ENCODE peak calls at places on chromosomes 1 and 21, in nine cellular contexts. One of them, this sample, is unnamed.

GRCh38 chr1:37083551-37084119 is 49.3 kb upstream of the GRIK3 start:
- DNase-seq in NCI-H460: no peak
- DNase-seq in IMR-90: no peak
- DNase-seq in astrocyte: no peak
- DNase-seq in ACHN: no peak
- DNase-seq in stimulated activated CD4-positive, alpha-beta T cell treated with anti-CD3 and anti-CD28 coated beads, Interleukin-1b, Interleukin-23, amount 100 ng/mL, for 24 hours: no peak
- DNase-seq in AG09309: no peak
- DNase-seq in astrocyte of the spinal cord: no peak
- DNase-seq in left cardiac atrium: no peak
- DNase-seq in this sample: no peak

GRCh38 chr1:170714163-170714562 is 50.2 kb downstream of the PRRX1 start:
- DNase-seq in NCI-H460: no peak
- DNase-seq in IMR-90: no peak
- DNase-seq in astrocyte: no peak
- DNase-seq in ACHN: no peak
- DNase-seq in stimulated activated CD4-positive, alpha-beta T cell treated with anti-CD3 and anti-CD28 coated beads, Interleukin-1b, Interleukin-23, amount 100 ng/mL, for 24 hours: no peak
- DNase-seq in AG09309: peak; percentile 83
- DNase-seq in astrocyte of the spinal cord: no peak
- DNase-seq in left cardiac atrium: no peak
- DNase-seq in this sample: no peak

GRCh38 chr1:17392199-17392740 is 20.3 kb downstream of the PADI6 start:
- DNase-seq in NCI-H460: no peak
- DNase-seq in IMR-90: no peak
- DNase-seq in astrocyte: no peak
- DNase-seq in ACHN: no peak
- DNase-seq in stimulated activated CD4-positive, alpha-beta T cell treated with anti-CD3 and anti-CD28 coated beads, Interleukin-1b, Interleukin-23, amount 100 ng/mL, for 24 hours: no peak
- DNase-seq in AG09309: no peak
- DNase-seq in astrocyte of the spinal cord: no peak
- DNase-seq in left cardiac atrium: no peak
- DNase-seq in this sample: no peak

GRCh38 chr1:30934613-30935012 is 26.1 kb upstream of the SDC3 start:
- DNase-seq in NCI-H460: no peak
- DNase-seq in IMR-90: no peak
- DNase-seq in astrocyte: no peak
- DNase-seq in ACHN: no peak
- DNase-seq in stimulated activated CD4-positive, alpha-beta T cell treated with anti-CD3 and anti-CD28 coated beads, Interleukin-1b, Interleukin-23, amount 100 ng/mL, for 24 hours: no peak
- DNase-seq in AG09309: no peak
- DNase-seq in astrocyte of the spinal cord: no peak
- DNase-seq in left cardiac atrium: no peak
- DNase-seq in this sample: no peak

GRCh38 chr21:39461419-39461818 is 9.6 kb downstream of the SH3BGR start:
- DNase-seq in NCI-H460: no peak
- DNase-seq in IMR-90: no peak
- DNase-seq in astrocyte: no peak
- DNase-seq in ACHN: no peak
- DNase-seq in stimulated activated CD4-positive, alpha-beta T cell treated with anti-CD3 and anti-CD28 coated beads, Interleukin-1b, Interleukin-23, amount 100 ng/mL, for 24 hours: no peak
- DNase-seq in AG09309: no peak
- DNase-seq in astrocyte of the spinal cord: no peak
- DNase-seq in left cardiac atrium: no peak
- DNase-seq in this sample: no peak

GRCh38 chr1:76129731-76130130 is 55.2 kb downstream of the ST6GALNAC3 start:
- DNase-seq in NCI-H460: no peak
- DNase-seq in IMR-90: no peak
- DNase-seq in astrocyte: no peak
- DNase-seq in ACHN: no peak
- DNase-seq in stimulated activated CD4-positive, alpha-beta T cell treated with anti-CD3 and anti-CD28 coated beads, Interleukin-1b, Interleukin-23, amount 100 ng/mL, for 24 hours: no peak
- DNase-seq in AG09309: no peak
- DNase-seq in astrocyte of the spinal cord: no peak
- DNase-seq in left cardiac atrium: no peak
- DNase-seq in this sample: no peak

GRCh38 chr1:180923887-180924286 is 11.2 kb downstream of the KIAA1614 start:
- DNase-seq in NCI-H460: no peak
- DNase-seq in IMR-90: no peak
- DNase-seq in astrocyte: no peak
- DNase-seq in ACHN: no peak
- DNase-seq in stimulated activated CD4-positive, alpha-beta T cell treated with anti-CD3 and anti-CD28 coated beads, Interleukin-1b, Interleukin-23, amount 100 ng/mL, for 24 hours: no peak
- DNase-seq in AG09309: no peak
- DNase-seq in astrocyte of the spinal cord: no peak
- DNase-seq in left cardiac atrium: no peak
- DNase-seq in this sample: no peak

GRCh38 chr1:119902775-119903442 is 6.6 kb upstream of the ADAM30 start:
- DNase-seq in NCI-H460: no peak
- DNase-seq in IMR-90: no peak
- DNase-seq in astrocyte: no peak
- DNase-seq in ACHN: no peak
- DNase-seq in stimulated activated CD4-positive, alpha-beta T cell treated with anti-CD3 and anti-CD28 coated beads, Interleukin-1b, Interleukin-23, amount 100 ng/mL, for 24 hours: no peak
- DNase-seq in AG09309: no peak
- DNase-seq in astrocyte of the spinal cord: no peak
- DNase-seq in left cardiac atrium: no peak
- DNase-seq in this sample: no peak

GRCh38 chr1:162488219-162488618 is 9.4 kb upstream of the UHMK1 start:
- DNase-seq in NCI-H460: no peak
- DNase-seq in IMR-90: no peak
- DNase-seq in astrocyte: no peak
- DNase-seq in ACHN: no peak
- DNase-seq in stimulated activated CD4-positive, alpha-beta T cell treated with anti-CD3 and anti-CD28 coated beads, Interleukin-1b, Interleukin-23, amount 100 ng/mL, for 24 hours: no peak
- DNase-seq in AG09309: no peak
- DNase-seq in astrocyte of the spinal cord: no peak
- DNase-seq in left cardiac atrium: no peak
- DNase-seq in this sample: no peak

GRCh38 chr1:216140650-216141547 is 282.3 kb downstream of the USH2A start:
- DNase-seq in NCI-H460: no peak
- DNase-seq in IMR-90: peak; percentile 34
- DNase-seq in astrocyte: no peak
- DNase-seq in ACHN: no peak
- DNase-seq in stimulated activated CD4-positive, alpha-beta T cell treated with anti-CD3 and anti-CD28 coated beads, Interleukin-1b, Interleukin-23, amount 100 ng/mL, for 24 hours: no peak
- DNase-seq in AG09309: no peak
- DNase-seq in astrocyte of the spinal cord: no peak
- DNase-seq in left cardiac atrium: no peak
- DNase-seq in this sample: no peak

GRCh38 chr1:116474921-116475849 is 95.6 kb downstream of the CD58 start:
- DNase-seq in NCI-H460: no peak
- DNase-seq in IMR-90: no peak
- DNase-seq in astrocyte: no peak
- DNase-seq in ACHN: no peak
- DNase-seq in stimulated activated CD4-positive, alpha-beta T cell treated with anti-CD3 and anti-CD28 coated beads, Interleukin-1b, Interleukin-23, amount 100 ng/mL, for 24 hours: no peak
- DNase-seq in AG09309: no peak
- DNase-seq in astrocyte of the spinal cord: no peak
- DNase-seq in left cardiac atrium: peak; percentile 61
- DNase-seq in this sample: peak; percentile 65

GRCh38 chr1:23449918-23450317 is 25.4 kb upstream of the TCEA3 start:
- DNase-seq in NCI-H460: no peak
- DNase-seq in IMR-90: no peak
- DNase-seq in astrocyte: no peak
- DNase-seq in ACHN: no peak
- DNase-seq in stimulated activated CD4-positive, alpha-beta T cell treated with anti-CD3 and anti-CD28 coated beads, Interleukin-1b, Interleukin-23, amount 100 ng/mL, for 24 hours: no peak
- DNase-seq in AG09309: no peak
- DNase-seq in astrocyte of the spinal cord: no peak
- DNase-seq in left cardiac atrium: peak; percentile 66
- DNase-seq in this sample: no peak

GRCh38 chr1:45348966-45349677 is 8.9 kb upstream of the MUTYH start:
- DNase-seq in NCI-H460: no peak
- DNase-seq in IMR-90: no peak
- DNase-seq in astrocyte: no peak
- DNase-seq in ACHN: no peak
- DNase-seq in stimulated activated CD4-positive, alpha-beta T cell treated with anti-CD3 and anti-CD28 coated beads, Interleukin-1b, Interleukin-23, amount 100 ng/mL, for 24 hours: no peak
- DNase-seq in AG09309: no peak
- DNase-seq in astrocyte of the spinal cord: no peak
- DNase-seq in left cardiac atrium: peak; percentile 61
- DNase-seq in this sample: no peak

GRCh38 chr21:39136711-39137110 is 46.5 kb downstream of the PSMG1 start:
- DNase-seq in NCI-H460: no peak
- DNase-seq in IMR-90: peak; percentile 47
- DNase-seq in astrocyte: peak; percentile 42
- DNase-seq in ACHN: no peak
- DNase-seq in stimulated activated CD4-positive, alpha-beta T cell treated with anti-CD3 and anti-CD28 coated beads, Interleukin-1b, Interleukin-23, amount 100 ng/mL, for 24 hours: no peak
- DNase-seq in AG09309: no peak
- DNase-seq in astrocyte of the spinal cord: peak; percentile 23
- DNase-seq in left cardiac atrium: no peak
- DNase-seq in this sample: no peak

GRCh38 chr1:229135773-229136172 is 135.1 kb upstream of the RAB4A start:
- DNase-seq in NCI-H460: no peak
- DNase-seq in IMR-90: no peak
- DNase-seq in astrocyte: no peak
- DNase-seq in ACHN: no peak
- DNase-seq in stimulated activated CD4-positive, alpha-beta T cell treated with anti-CD3 and anti-CD28 coated beads, Interleukin-1b, Interleukin-23, amount 100 ng/mL, for 24 hours: no peak
- DNase-seq in AG09309: no peak
- DNase-seq in astrocyte of the spinal cord: no peak
- DNase-seq in left cardiac atrium: no peak
- DNase-seq in this sample: no peak

GRCh38 chr1:231694081-231694443 is 67.5 kb downstream of the DISC1 start:
- DNase-seq in NCI-H460: no peak
- DNase-seq in IMR-90: no peak
- DNase-seq in astrocyte: no peak
- DNase-seq in ACHN: no peak
- DNase-seq in stimulated activated CD4-positive, alpha-beta T cell treated with anti-CD3 and anti-CD28 coated beads, Interleukin-1b, Interleukin-23, amount 100 ng/mL, for 24 hours: no peak
- DNase-seq in AG09309: no peak
- DNase-seq in astrocyte of the spinal cord: no peak
- DNase-seq in left cardiac atrium: peak; percentile 43
- DNase-seq in this sample: no peak

GRCh38 chr1:6502000-6502891 is 10.8 kb upstream of the PLEKHG5 start:
- DNase-seq in NCI-H460: no peak
- DNase-seq in IMR-90: no peak
- DNase-seq in astrocyte: no peak
- DNase-seq in ACHN: no peak
- DNase-seq in stimulated activated CD4-positive, alpha-beta T cell treated with anti-CD3 and anti-CD28 coated beads, Interleukin-1b, Interleukin-23, amount 100 ng/mL, for 24 hours: no peak
- DNase-seq in AG09309: no peak
- DNase-seq in astrocyte of the spinal cord: no peak
- DNase-seq in left cardiac atrium: peak; percentile 76
- DNase-seq in this sample: no peak

GRCh38 chr1:9787702-9788101 is 36.1 kb downstream of the CLSTN1 start:
- DNase-seq in NCI-H460: no peak
- DNase-seq in IMR-90: no peak
- DNase-seq in astrocyte: no peak
- DNase-seq in ACHN: no peak
- DNase-seq in stimulated activated CD4-positive, alpha-beta T cell treated with anti-CD3 and anti-CD28 coated beads, Interleukin-1b, Interleukin-23, amount 100 ng/mL, for 24 hours: peak; percentile 16
- DNase-seq in AG09309: no peak
- DNase-seq in astrocyte of the spinal cord: no peak
- DNase-seq in left cardiac atrium: no peak
- DNase-seq in this sample: no peak

GRCh38 chr1:63885899-63886298 is 112.1 kb downstream of the ROR1 start:
- DNase-seq in NCI-H460: no peak
- DNase-seq in IMR-90: no peak
- DNase-seq in astrocyte: no peak
- DNase-seq in ACHN: no peak
- DNase-seq in stimulated activated CD4-positive, alpha-beta T cell treated with anti-CD3 and anti-CD28 coated beads, Interleukin-1b, Interleukin-23, amount 100 ng/mL, for 24 hours: no peak
- DNase-seq in AG09309: no peak
- DNase-seq in astrocyte of the spinal cord: no peak
- DNase-seq in left cardiac atrium: no peak
- DNase-seq in this sample: no peak

GRCh38 chr1:67534627-67535065 is 104.4 kb upstream of the SERBP1 start:
- DNase-seq in NCI-H460: no peak
- DNase-seq in IMR-90: peak; percentile 69
- DNase-seq in astrocyte: peak; percentile 56
- DNase-seq in ACHN: no peak
- DNase-seq in stimulated activated CD4-positive, alpha-beta T cell treated with anti-CD3 and anti-CD28 coated beads, Interleukin-1b, Interleukin-23, amount 100 ng/mL, for 24 hours: no peak
- DNase-seq in AG09309: no peak
- DNase-seq in astrocyte of the spinal cord: peak; percentile 52
- DNase-seq in left cardiac atrium: no peak
- DNase-seq in this sample: peak; percentile 39

GRCh38 chr1:219088778-219089557 is 84.7 kb upstream of the LYPLAL1 start:
- DNase-seq in NCI-H460: peak; percentile 99
- DNase-seq in IMR-90: peak; percentile 97
- DNase-seq in astrocyte: peak; percentile 95
- DNase-seq in ACHN: peak; percentile 71
- DNase-seq in stimulated activated CD4-positive, alpha-beta T cell treated with anti-CD3 and anti-CD28 coated beads, Interleukin-1b, Interleukin-23, amount 100 ng/mL, for 24 hours: no peak
- DNase-seq in AG09309: peak; percentile 88
- DNase-seq in astrocyte of the spinal cord: peak; percentile 87
- DNase-seq in left cardiac atrium: peak; percentile 70
- DNase-seq in this sample: peak; percentile 87

GRCh38 chr1:50420689-50421365 is 2.4 kb downstream of the DMRTA2 start:
- DNase-seq in NCI-H460: no peak
- DNase-seq in IMR-90: no peak
- DNase-seq in astrocyte: no peak
- DNase-seq in ACHN: no peak
- DNase-seq in stimulated activated CD4-positive, alpha-beta T cell treated with anti-CD3 and anti-CD28 coated beads, Interleukin-1b, Interleukin-23, amount 100 ng/mL, for 24 hours: no peak
- DNase-seq in AG09309: no peak
- DNase-seq in astrocyte of the spinal cord: no peak
- DNase-seq in left cardiac atrium: no peak
- DNase-seq in this sample: no peak

GRCh38 chr1:23525558-23526174 is 5.4 kb downstream of the E2F2 start:
- DNase-seq in NCI-H460: no peak
- DNase-seq in IMR-90: no peak
- DNase-seq in astrocyte: no peak
- DNase-seq in ACHN: no peak
- DNase-seq in stimulated activated CD4-positive, alpha-beta T cell treated with anti-CD3 and anti-CD28 coated beads, Interleukin-1b, Interleukin-23, amount 100 ng/mL, for 24 hours: no peak
- DNase-seq in AG09309: no peak
- DNase-seq in astrocyte of the spinal cord: no peak
- DNase-seq in left cardiac atrium: no peak
- DNase-seq in this sample: no peak

GRCh38 chr21:36966846-36967657 is 583 bp upstream of the HLCS start:
- DNase-seq in NCI-H460: no peak
- DNase-seq in IMR-90: no peak
- DNase-seq in astrocyte: no peak
- DNase-seq in ACHN: no peak
- DNase-seq in stimulated activated CD4-positive, alpha-beta T cell treated with anti-CD3 and anti-CD28 coated beads, Interleukin-1b, Interleukin-23, amount 100 ng/mL, for 24 hours: no peak
- DNase-seq in AG09309: no peak
- DNase-seq in astrocyte of the spinal cord: peak; percentile 43
- DNase-seq in left cardiac atrium: no peak
- DNase-seq in this sample: no peak

This sample was measured in kidney glomerular epithelial cell.